ENCODE peak calls at places on chromosomes 11 and 22, in seven cellular contexts. W, F, J, P, B, Z and R are unnamed samples.

GRCh38 chr11:35676611-35676965 is 14.0 kb downstream of the TRIM44 start:
- DNase-seq in P (no peak), B (no peak), F (no peak), W (no peak), Z (no peak), J (no peak), R (no peak)

GRCh38 chr22:42544686-42545085 is 9.1 kb upstream of the SERHL2 start:
- DNase-seq in J (no peak), P (no peak), B (peak; percentile 87), F (no peak), W (no peak), Z (no peak), R (no peak)

GRCh38 chr11:12163181-12163841 is 52.9 kb downstream of the MICAL2 start:
- DNase-seq in Z (no peak), J (no peak), B (peak; percentile 40), F (no peak), P (no peak), W (no peak), R (no peak)

GRCh38 chr11:34345012-34345804 is 12.6 kb downstream of the ABTB2 start:
- DNase-seq in B (peak; percentile 95), Z (no peak), W (peak; percentile 64), F (no peak), J (no peak), P (no peak), R (no peak)

GRCh38 chr11:87366346-87366745 is 328.6 kb downstream of the TMEM135 start:
- DNase-seq in P (no peak), B (no peak), J (no peak), Z (no peak), F (no peak), W (no peak), R (no peak)

GRCh38 chr11:104772806-104773241 is 125.4 kb downstream of the CASP12 start:
- DNase-seq in B (no peak), F (no peak), P (peak; percentile 19), J (no peak), W (peak; percentile 3), Z (no peak), R (no peak)

GRCh38 chr11:36192723-36193619 is 96.3 kb downstream of the COMMD9 start:
- DNase-seq in Z (peak; percentile 26), F (no peak), P (no peak), W (no peak), B (no peak), J (no peak), R (no peak)

GRCh38 chr11:82898242-82898641 is 2.0 kb downstream of the PRCP start:
- DNase-seq in Z (no peak), W (no peak), F (no peak), P (no peak), J (no peak), B (no peak), R (no peak)

GRCh38 chr11:57360991-57361390 is 20.0 kb downstream of the PRG3 start:
- DNase-seq in B (no peak), J (no peak), Z (no peak), W (no peak), P (no peak), F (no peak), R (no peak)

GRCh38 chr11:104547996-104548661 is 350.1 kb downstream of the CASP12 start:
- DNase-seq in P (no peak), Z (no peak), B (no peak), W (no peak), J (no peak), F (no peak), R (peak; percentile 22)

GRCh38 chr11:37988031-37988430 is 1390.0 kb upstream of the RAG2 start:
- DNase-seq in F (no peak), W (no peak), B (no peak), J (no peak), Z (no peak), P (peak; percentile 28), R (no peak)

GRCh38 chr11:126061707-126062678 is 673 bp downstream of the CDON start:
- DNase-seq in J (peak; percentile 74), B (peak; percentile 66), P (peak; percentile 56), F (no peak), Z (peak; percentile 12), W (peak; percentile 74), R (peak; percentile 57)

GRCh38 chr11:130671801-130672700 is 223.6 kb downstream of the ADAMTS15 start:
- DNase-seq in B (no peak), Z (no peak), P (peak; percentile 44), J (no peak), F (no peak), W (no peak), R (peak; percentile 23)

GRCh38 chr11:27754035-27755017 is 54.1 kb upstream of the BDNF start:
- DNase-seq in J (no peak), Z (no peak), W (no peak), B (no peak), P (no peak), F (no peak), R (no peak)

GRCh38 chr11:62069374-62069773 is 54.4 kb upstream of the INCENP start:
- DNase-seq in J (no peak), P (no peak), W (no peak), B (no peak), F (no peak), Z (no peak), R (no peak)

GRCh38 chr11:60971520-60971919 is at the start of gene CD6:
- DNase-seq in F (no peak), W (no peak), J (no peak), P (no peak), B (no peak), Z (no peak), R (no peak)

GRCh38 chr11:69243496-69244200 is 50.3 kb upstream of the MYEOV start:
- DNase-seq in P (no peak), Z (no peak), J (no peak), B (no peak), W (no peak), F (no peak), R (no peak)

GRCh38 chr11:12285106-12285505 is 92.3 kb upstream of the PARVA start:
- DNase-seq in J (no peak), P (no peak), Z (no peak), W (no peak), F (no peak), B (no peak), R (no peak)

GRCh38 chr11:113690619-113691569 is 15.2 kb downstream of the TMPRSS5 start:
- DNase-seq in J (peak; percentile 86), F (no peak), P (peak; percentile 80), B (peak; percentile 13), Z (peak; percentile 92), W (peak; percentile 70), R (peak; percentile 81)

DNA sequence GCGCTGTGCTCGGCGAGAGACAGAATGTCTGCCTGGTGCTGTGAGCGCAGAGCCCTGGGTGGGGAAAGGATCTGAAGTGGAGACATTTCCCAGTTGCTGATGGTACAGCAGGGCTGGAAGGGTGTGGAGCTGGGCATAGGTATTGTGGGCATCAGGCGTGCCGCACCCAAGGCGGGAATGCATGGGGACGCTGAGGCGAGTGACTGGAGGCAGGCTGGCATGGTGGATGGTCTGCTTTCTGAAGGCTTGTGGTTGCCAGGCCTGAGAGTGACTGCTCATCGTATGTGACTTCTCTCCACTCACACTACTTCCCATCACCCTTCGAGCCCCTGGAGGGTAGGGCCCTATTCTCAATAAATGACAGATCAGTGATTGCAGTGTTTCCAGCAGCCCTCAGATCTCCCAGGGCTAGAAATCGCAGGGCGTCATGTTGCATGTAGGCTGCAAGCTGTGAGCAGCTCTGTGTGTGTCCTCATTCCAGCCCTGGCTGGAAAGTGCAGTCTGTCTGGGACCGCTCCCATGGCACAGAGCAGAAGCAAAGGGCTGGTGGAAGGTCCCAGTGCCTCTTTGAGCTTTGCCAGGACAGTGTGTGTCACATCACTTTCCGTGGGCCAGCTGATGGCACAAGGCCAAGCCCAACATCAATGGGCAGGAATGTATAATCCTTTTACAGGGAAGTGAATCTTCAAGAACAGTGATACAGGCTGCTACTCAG is 67.7 kb downstream of the TBC1D22A start:
- DNase-seq in J (peak; percentile 37), F (no peak), P (peak; percentile 61), Z (no peak), W (peak; percentile 43), B (no peak), R (no peak)
- TF ChIP-seq USF2 in J (no peak), F (no peak), P (no peak), Z (no peak), W (no peak), B (no peak), R (no peak)

GRCh38 chr11:107655607-107656006 is 56.2 kb downstream of the SLN start:
- DNase-seq in W (no peak), P (no peak), J (no peak), Z (no peak), F (no peak), B (no peak), R (no peak)
- TF ChIP-seq MAX in W (no peak), P (no peak), J (no peak), Z (no peak), F (no peak), B (no peak), R (no peak)

DNA sequence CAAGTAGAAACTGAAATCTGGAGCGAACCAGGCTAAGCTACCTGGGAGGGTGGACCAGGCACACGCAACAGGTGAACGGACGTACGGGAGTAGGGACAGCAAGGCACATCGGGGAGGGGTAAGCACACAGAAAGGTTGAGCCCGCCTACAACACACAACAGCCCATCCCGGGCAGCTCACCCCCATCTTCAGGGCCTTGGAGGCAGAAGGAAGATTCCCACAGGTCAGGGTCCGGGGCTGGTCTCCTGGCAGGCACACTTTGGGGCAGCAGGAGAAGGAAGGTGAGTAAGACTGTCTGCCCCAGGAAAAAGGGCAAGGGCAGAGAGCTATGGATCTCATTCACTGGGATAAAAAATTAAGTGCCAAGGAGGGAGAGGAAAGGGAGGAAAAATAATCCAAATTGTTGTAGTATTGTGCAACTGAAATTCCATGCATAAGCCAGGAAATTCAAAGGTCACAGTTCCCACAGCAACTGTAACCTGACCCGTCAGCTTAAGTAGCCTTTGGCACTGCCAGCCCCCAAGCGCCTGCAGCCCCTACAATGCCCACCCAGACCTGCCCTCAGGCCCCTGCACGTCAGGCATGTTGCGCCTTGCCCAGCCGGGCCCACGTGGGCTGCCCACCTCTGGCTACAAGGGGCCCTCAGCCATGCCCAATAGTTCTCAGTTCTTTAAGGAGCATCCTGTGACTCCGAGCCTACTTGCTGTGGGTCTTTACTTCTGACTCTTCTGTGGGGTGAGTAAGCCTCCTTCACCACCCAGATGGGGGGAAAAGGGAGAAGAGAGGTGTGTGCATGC is 51.8 kb downstream of the MICAL3 start:
- DNase-seq in W (peak; percentile 16), P (no peak), F (no peak), B (peak; percentile 84), Z (no peak), J (no peak), R (no peak)
- TF ChIP-seq USF2 in W (peak; percentile 52), P (no peak), F (no peak), B (no peak), Z (no peak), J (no peak), R (no peak)

GRCh38 chr11:9756461-9756860 is 92.6 kb downstream of the SWAP70 start:
- DNase-seq in P (no peak), F (no peak), B (no peak), Z (no peak), J (no peak), W (no peak), R (no peak)

GRCh38 chr11:9756878-9757277 is 93.0 kb downstream of the SWAP70 start:
- DNase-seq in P (no peak), J (no peak), F (no peak), Z (no peak), B (no peak), W (no peak), R (no peak)

GRCh38 chr11:9759519-9760179 is 95.8 kb downstream of the SWAP70 start:
- DNase-seq in B (peak; percentile 52), P (peak; percentile 47), Z (peak; percentile 42), F (peak; percentile 74), J (no peak), W (peak; percentile 93), R (no peak)

GRCh38 chr11:9758676-9759518 is 95.0 kb downstream of the SWAP70 start:
- DNase-seq in P (peak; percentile 92), B (peak; percentile 53), W (peak; percentile 71), F (no peak), Z (peak; percentile 66), J (peak; percentile 79), R (no peak)

GRCh38 chr11:9757809-9758675 is 94.2 kb downstream of the SWAP70 start:
- DNase-seq in B (peak; percentile 63), F (no peak), P (peak; percentile 99), Z (peak; percentile 99), J (peak; percentile 91), W (peak; percentile 92), R (peak; percentile 79)
- TF ChIP-seq MAX in B (peak; percentile 86), F (peak; percentile 71), P (peak; percentile 41), Z (peak; percentile 74), J (peak; percentile 84), W (peak; percentile 86), R (peak; percentile 45)